ENCODE peak calls at places on chromosomes 3 and 15, in ten cellular contexts. T, Q, J, Z, C, D, M, W, G and A are unnamed samples.

GRCh38 chr3:16329036-16329791 is 64.2 kb downstream of the OXNAD1 start:
- DNase-seq in G (no peak), C (no peak), T (no peak), Q (no peak), W (no peak), D (no peak), M (no peak), J (no peak), Z (no peak), A (no peak)

GRCh38 chr3:186653079-186653710 is 12.6 kb upstream of the HRG start:
- DNase-seq in W (no peak), T (no peak), D (no peak), Q (no peak), C (no peak), G (no peak), M (no peak), Z (no peak), J (no peak), A (no peak)

GRCh38 chr15:89334510-89335288 is at the start of gene POLG:
- DNase-seq in D (peak), T (peak), J (peak), W (peak), Q (peak), M (peak), G (peak), C (peak), Z (peak), A (peak)

GRCh38 chr3:141331370-141332318 is 36.7 kb upstream of the ZBTB38 start:
- DNase-seq in Q (peak), D (no peak), Z (peak), G (peak), M (no peak), W (peak), C (no peak), J (no peak), T (no peak), A (no peak)

GRCh38 chr15:92391640-92392039 is 2.0 kb upstream of the ST8SIA2 start:
- DNase-seq in Z (no peak), C (peak), Q (no peak), W (peak), J (no peak), T (no peak), M (peak), G (peak), D (peak), A (no peak)

GRCh38 chr15:36291501-36291900 is 287.9 kb upstream of the CDIN1 start:
- DNase-seq in Q (no peak), G (no peak), T (no peak), D (no peak), M (peak), C (no peak), J (no peak), Z (no peak), W (no peak), A (peak)

GRCh38 chr3:160400631-160401150 is 1.2 kb downstream of the SMC4 start:
- DNase-seq in J (peak), Z (no peak), T (no peak), G (no peak), W (no peak), M (no peak), D (peak), Q (peak), C (peak), A (no peak)

GRCh38 chr3:196115678-196116083 is 33.8 kb upstream of the TFRC start:
- DNase-seq in C (no peak), Q (no peak), W (no peak), T (no peak), M (no peak), J (no peak), G (no peak), Z (no peak), D (no peak), A (no peak)

GRCh38 chr3:159726231-159726964 is 262.2 kb upstream of the IL12A start:
- DNase-seq in Z (no peak), M (no peak), J (no peak), D (peak), W (no peak), Q (no peak), C (no peak), G (peak), T (no peak), A (no peak)

GRCh38 chr15:92818658-92819311 is 81.3 kb upstream of the CHD2 start:
- DNase-seq in T (no peak), G (no peak), Q (no peak), D (peak), Z (no peak), W (no peak), J (no peak), M (peak), C (no peak), A (no peak)

GRCh38 chr3:120497813-120498212 is 47.0 kb upstream of the FSTL1 start:
- DNase-seq in D (no peak), Z (no peak), T (no peak), G (peak), M (no peak), W (peak), J (no peak), Q (no peak), C (no peak), A (no peak)

GRCh38 chr15:73633991-73634495 is 854 bp upstream of the NPTN start:
- DNase-seq in G (peak), J (no peak), D (no peak), T (no peak), Q (no peak), M (no peak), Z (peak), W (no peak), C (no peak), A (no peak)

GRCh38 chr15:88617790-88618189 is 3.4 kb upstream of the AEN start:
- DNase-seq in D (no peak), Z (no peak), T (no peak), C (no peak), M (no peak), J (no peak), W (no peak), Q (no peak), G (no peak), A (no peak)

GRCh38 chr3:61768284-61769012 is 207.1 kb downstream of the PTPRG start:
- DNase-seq in T (no peak), J (no peak), Q (no peak), D (no peak), M (no peak), Z (no peak), G (peak), C (no peak), W (no peak), A (no peak)

GRCh38 chr15:73286356-73286755 is 82.4 kb downstream of the HCN4 start:
- DNase-seq in M (no peak), T (no peak), D (no peak), Q (no peak), W (no peak), G (peak), Z (no peak), J (no peak), C (no peak), A (no peak)

GRCh38 chr3:21484323-21485154 is 266.5 kb downstream of the ZNF385D start:
- DNase-seq in Z (peak), J (no peak), M (peak), C (peak), Q (no peak), W (peak), T (no peak), G (peak), D (peak), A (peak)

GRCh38 chr3:12522721-12523120 is 22.6 kb downstream of the MKRN2OS start:
- DNase-seq in C (no peak), Z (no peak), M (no peak), D (no peak), W (no peak), Q (no peak), J (no peak), G (no peak), T (no peak), A (no peak)

GRCh38 chr3:152176241-152176640 is 92.5 kb upstream of the MBNL1 start:
- DNase-seq in T (no peak), J (no peak), G (peak), M (no peak), C (no peak), Z (no peak), Q (no peak), W (no peak), D (no peak), A (no peak)

GRCh38 chr3:170709046-170709445 is 123.2 kb upstream of the SLC7A14 start:
- DNase-seq in W (no peak), C (no peak), Q (no peak), G (peak), D (no peak), J (no peak), T (no peak), Z (peak), M (no peak), A (no peak)

GRCh38 chr15:95682129-95682528 is 648.4 kb upstream of the NR2F2 start:
- DNase-seq in Q (no peak), J (no peak), C (no peak), Z (no peak), W (no peak), T (no peak), M (no peak), D (no peak), G (no peak), A (no peak)

GRCh38 chr3:166444756-166445155 is 607.5 kb upstream of the BCHE start:
- DNase-seq in D (no peak), M (peak), W (peak), T (no peak), Z (no peak), C (no peak), G (no peak), J (no peak), Q (peak), A (no peak)

GRCh38 chr3:14793858-14794234 is 24.9 kb upstream of the FGD5 start:
- DNase-seq in Z (no peak), C (no peak), T (no peak), J (no peak), M (no peak), D (no peak), W (no peak), Q (no peak), G (no peak), A (no peak)

GRCh38 chr3:73697020-73697419 is 72.3 kb upstream of the PDZRN3 start:
- DNase-seq in J (no peak), Q (no peak), T (no peak), C (no peak), Z (no peak), W (no peak), D (no peak), G (no peak), M (no peak), A (no peak)

GRCh38 chr15:57591822-57592367 is at the start of gene MYZAP:
- DNase-seq in J (peak), G (no peak), M (no peak), Z (no peak), C (peak), W (no peak), T (no peak), Q (peak), D (no peak), A (no peak)

GRCh38 chr3:53999725-54000124 is 108.1 kb upstream of the SELENOK start:
- DNase-seq in J (no peak), M (no peak), G (no peak), D (no peak), Z (no peak), T (no peak), Q (no peak), W (no peak), C (no peak), A (no peak)

GRCh38 chr15:34737379-34737928 is 17.3 kb downstream of the GJD2 start:
- DNase-seq in Z (no peak), M (no peak), T (no peak), Q (no peak), W (peak), J (no peak), D (no peak), G (peak), C (no peak), A (no peak)

GRCh38 chr15:34628577-34629152 is 45.2 kb upstream of the GOLGA8B start:
- DNase-seq in C (no peak), J (no peak), Z (no peak), W (no peak), G (no peak), D (no peak), M (no peak), Q (no peak), T (no peak), A (no peak)

GRCh38 chr15:100686725-100687488 is 84.5 kb downstream of the ASB7 start:
- DNase-seq in M (no peak), G (peak), J (no peak), Q (no peak), Z (peak), C (no peak), T (no peak), D (no peak), W (no peak), A (no peak)

GRCh38 chr15:64747578-64747977 is 27.8 kb downstream of the RBPMS2 start:
- DNase-seq in M (no peak), T (no peak), D (no peak), Z (no peak), J (no peak), G (no peak), Q (no peak), W (no peak), C (no peak), A (no peak)

GRCh38 chr15:98779463-98780071 is 131.2 kb downstream of the IGF1R start:
- DNase-seq in Z (peak), Q (peak), D (peak), M (peak), C (peak), J (peak), W (peak), T (peak), G (peak), A (no peak)

GRCh38 chr3:129058441-129059194 is 2.0 kb upstream of the GP9 start:
- DNase-seq in Q (no peak), C (no peak), W (peak), T (peak), D (peak), Z (no peak), M (peak), G (no peak), J (no peak), A (peak)

GRCh38 chr3:147358144-147358992 is 48.0 kb downstream of the ZIC4 start:
- DNase-seq in M (no peak), C (no peak), Z (no peak), J (no peak), W (no peak), G (no peak), D (no peak), Q (no peak), T (no peak), A (no peak)

GRCh38 chr15:26037369-26037768 is 174.2 kb upstream of the ATP10A start:
- DNase-seq in C (no peak), G (peak), M (no peak), J (no peak), D (no peak), W (no peak), Z (peak), T (no peak), Q (no peak), A (no peak)

GRCh38 chr3:17322106-17322793 is 420.2 kb downstream of the TBC1D5 start:
- DNase-seq in T (no peak), Z (no peak), Q (no peak), D (peak), C (no peak), M (no peak), G (no peak), W (no peak), J (peak), A (no peak)

GRCh38 chr15:58410353-58410752 is 21.4 kb upstream of the LIPC start:
- DNase-seq in W (no peak), J (peak), Q (no peak), D (no peak), T (no peak), C (no peak), G (peak), M (peak), Z (peak), A (no peak)

GRCh38 chr3:52176188-52176752 is 21.7 kb upstream of the ALAS1 start:
- DNase-seq in G (no peak), C (no peak), D (no peak), J (no peak), M (no peak), Z (no peak), Q (peak), T (no peak), W (no peak), A (no peak)